ENCODE peak calls at places on chromosome X, in eight cellular contexts. C is Kasumi-1; T is left colon; X is transverse colon; G is H4; E is stimulated activated naive CD4-positive, alpha-beta T cell; S is frontal cortex; R is stimulated activated naive B cell treated with anti-CD40 and anti-IgM and Interleukin-4, amounts not matched to agents 10 μg/mL and 1 μg/mL and 100 μg/mL, for 72 hours. B is an unnamed sample.

GRCh38 chrX:97629597-97629985 is 745.9 kb downstream of the RPA4 start:
- DNase-seq in E (no peak), S (no peak), R (no peak), T (no peak), C (no peak), X (no peak), G (no peak), B (no peak)

GRCh38 chrX:101686574-101686973 is 26.9 kb upstream of the ARMCX2 start:
- DNase-seq in C (no peak), E (no peak), R (no peak), G (no peak), T (no peak), X (no peak), S (no peak), B (no peak)

GRCh38 chrX:47327902-47328301 is 42.5 kb upstream of the ZNF157 start:
- DNase-seq in X (no peak), E (no peak), S (no peak), R (no peak), T (no peak), C (no peak), G (no peak), B (no peak)

GRCh38 chrX:57596109-57596870 is 4.5 kb downstream of the ZXDB start:
- DNase-seq in S (no peak), C (no peak), T (no peak), X (no peak), E (no peak), G (no peak), R (no peak), B (no peak)

GRCh38 chrX:51894697-51895336 is 1.4 kb downstream of the MAGED1 start:
- DNase-seq in R (no peak), T (peak), C (no peak), G (peak), E (peak), S (no peak), X (peak), B (peak)

GRCh38 chrX:70134116-70134477 is 850 bp downstream of the IGBP1 start:
- DNase-seq in E (no peak), C (no peak), R (no peak), X (peak), T (peak), G (peak), S (no peak), B (no peak)

GRCh38 chrX:121642415-121642814 is 595.0 kb downstream of the GLUD2 start:
- DNase-seq in C (no peak), T (no peak), E (no peak), G (peak), S (no peak), X (no peak), R (no peak), B (no peak)

GRCh38 chrX:136272325-136272724 is 21.1 kb upstream of the MAP7D3 start:
- DNase-seq in T (no peak), R (no peak), X (no peak), C (peak), S (no peak), E (no peak), G (peak), B (no peak)

GRCh38 chrX:134026732-134027311 is 41.4 kb upstream of the GPC3 start:
- DNase-seq in S (peak), G (peak), T (peak), X (peak), E (peak), C (no peak), R (peak), B (peak)

GRCh38 chrX:77493677-77494553 is 46.7 kb downstream of the FGF16 start:
- DNase-seq in R (no peak), G (peak), X (no peak), E (no peak), S (no peak), C (no peak), T (no peak), B (peak)

GRCh38 chrX:1434871-1435240 is 17.9 kb downstream of the ASMTL start:
- DNase-seq in E (no peak), T (no peak), R (no peak), C (no peak), S (no peak), G (no peak), X (no peak), B (no peak)

GRCh38 chrX:146264763-146265375 is 447.2 kb downstream of the SLITRK2 start:
- DNase-seq in C (no peak), E (no peak), S (no peak), T (no peak), R (no peak), G (no peak), X (no peak), B (no peak)

GRCh38 chrX:71618303-71618721 is at the start of gene CXCR3:
- DNase-seq in T (peak), E (peak), G (no peak), C (peak), X (peak), R (peak), S (no peak), B (no peak)

GRCh38 chrX:134244043-134244442 is 7.1 kb downstream of the CCDC160 start:
- DNase-seq in G (peak), X (no peak), S (no peak), E (no peak), R (no peak), T (no peak), C (no peak), B (no peak)

GRCh38 chrX:4560192-4560591 is 846.7 kb upstream of the PRKX start:
- DNase-seq in E (no peak), R (no peak), C (no peak), S (no peak), X (no peak), G (no peak), T (no peak), B (no peak)

GRCh38 chrX:427812-428725 is 41.4 kb upstream of the PPP2R3B start:
- DNase-seq in R (no peak), G (peak), C (peak), T (no peak), E (no peak), S (no peak), X (no peak), B (no peak)

GRCh38 chrX:119429471-119429870 is 30.3 kb downstream of the SLC25A43 start:
- DNase-seq in C (no peak), R (no peak), T (no peak), S (no peak), G (peak), X (no peak), E (no peak), B (no peak)